ENCODE peak calls at places on chromosome 12, in six cellular contexts. W, R, T, X, H and O are unnamed samples.

GRCh38 chr12:45655186-45655585 is 74.3 kb upstream of the ARID2 start:
- DNase-seq in W (peak; percentile 6), X (peak; percentile 36), T (no peak), R (peak; percentile 37), H (no peak), O (no peak)

GRCh38 chr12:41486718-41487117 is 298.6 kb downstream of the PDZRN4 start:
- DNase-seq in W (no peak), H (peak; percentile 59), X (no peak), R (no peak), T (no peak), O (no peak)

GRCh38 chr12:57771271-57771872 is 533 bp downstream of the METTL1 start:
- DNase-seq in X (peak; percentile 65), R (peak; percentile 74), W (peak; percentile 88), H (peak; percentile 95), T (peak; percentile 96), O (no peak)

GRCh38 chr12:64181504-64182291 is 40.4 kb downstream of the KICS2 start:
- DNase-seq in W (no peak), R (no peak), T (peak; percentile 33), H (peak; percentile 98), X (no peak), O (no peak)

GRCh38 chr12:62537544-62537943 is 70.9 kb downstream of the MON2 start:
- DNase-seq in X (no peak), H (peak; percentile 74), T (no peak), R (no peak), W (no peak), O (no peak)

GRCh38 chr12:111806304-111806703 is 35.7 kb upstream of the MAPKAPK5 start:
- DNase-seq in H (no peak), T (no peak), X (no peak), R (no peak), W (no peak), O (no peak)

GRCh38 chr12:121958521-121959240 is 40.3 kb downstream of the CFAP251 start:
- DNase-seq in H (peak; percentile 21), R (no peak), X (no peak), W (no peak), T (peak; percentile 56), O (no peak)

GRCh38 chr12:27868165-27868564 is 88.1 kb upstream of the MANSC4 start:
- DNase-seq in W (no peak), X (no peak), T (no peak), H (peak; percentile 94), R (no peak), O (no peak)

GRCh38 chr12:127926004-127926403 is 341.0 kb upstream of the TMEM132C start:
- DNase-seq in H (peak; percentile 49), W (no peak), T (peak; percentile 40), X (no peak), R (no peak), O (no peak)

GRCh38 chr12:75756771-75757170 is 245.4 kb upstream of the KRR1 start:
- DNase-seq in X (no peak), T (no peak), R (no peak), H (no peak), W (no peak), O (no peak)

GRCh38 chr12:67572492-67572891 is 76.1 kb upstream of the DYRK2 start:
- DNase-seq in W (no peak), X (no peak), H (no peak), T (peak; percentile 10), R (no peak), O (no peak)

GRCh38 chr12:31021181-31021580 is 52.5 kb upstream of the DDX11 start:
- DNase-seq in H (no peak), T (no peak), W (no peak), X (no peak), R (no peak), O (no peak)

GRCh38 chr12:27682534-27682933 is 13.7 kb upstream of the REP15 start:
- DNase-seq in R (no peak), X (no peak), T (no peak), W (no peak), H (peak; percentile 5), O (no peak)

GRCh38 chr12:2429032-2429431 is 365.7 kb upstream of the FKBP4 start:
- DNase-seq in X (no peak), W (no peak), T (no peak), H (no peak), R (no peak), O (no peak)

GRCh38 chr12:15563683-15564082 is 225.5 kb downstream of the EPS8 start:
- DNase-seq in X (no peak), R (no peak), W (no peak), T (no peak), H (peak; percentile 41), O (no peak)

GRCh38 chr12:27696864-27697564 is 767 bp downstream of the REP15 start:
- DNase-seq in R (no peak), X (no peak), T (no peak), H (no peak), W (no peak), O (no peak)

GRCh38 chr12:56645201-56645716 is 525 bp downstream of the ATP5F1B start:
- DNase-seq in X (no peak), H (no peak), W (no peak), R (no peak), T (peak; percentile 39), O (no peak)

GRCh38 chr12:31897791-31898503 is 61.3 kb upstream of the RESF1 start:
- DNase-seq in X (no peak), W (no peak), R (no peak), H (peak; percentile 9), T (peak; percentile 68), O (no peak)

GRCh38 chr12:71684081-71684480 is 1.8 kb upstream of the TMEM19 start:
- DNase-seq in X (no peak), W (no peak), T (no peak), R (no peak), H (no peak), O (no peak)